ENCODE peak calls at places on chromosomes 3 and 15, in four cellular contexts. K, N, Z and F are unnamed samples.

GRCh38 chr3:27138562-27138961 is 230.6 kb downstream of the NEK10 start:
- DNase-seq in K (no peak), Z (no peak), N (no peak), F (no peak)

GRCh38 chr3:127033786-127034185 is 50.9 kb downstream of the PLXNA1 start:
- DNase-seq in Z (no peak), N (no peak), K (no peak), F (peak; percentile 56)

GRCh38 chr3:64815195-64815627 is 127.4 kb upstream of the ADAMTS9 start:
- DNase-seq in K (no peak), Z (peak; percentile 64), N (no peak), F (no peak)

GRCh38 chr3:153688541-153689120 is 432.6 kb upstream of the ARHGEF26 start:
- DNase-seq in K (no peak), Z (no peak), N (no peak), F (no peak)

GRCh38 chr3:141454906-141455602 is 31.8 kb upstream of the RASA2 start:
- DNase-seq in K (no peak), N (peak; percentile 54), Z (peak; percentile 86), F (no peak)

GRCh38 chr15:101187820-101188516 is 63.9 kb downstream of the CHSY1 start:
- DNase-seq in N (no peak), K (no peak), Z (peak; percentile 97), F (no peak)

GRCh38 chr3:18189651-18190050 is 235.5 kb downstream of the SATB1 start:
- DNase-seq in Z (peak; percentile 81), N (no peak), K (no peak), F (no peak)

GRCh38 chr3:59210260-59210659 is 160.4 kb upstream of the CFAP20DC start:
- DNase-seq in Z (no peak), N (no peak), K (no peak), F (no peak)

GRCh38 chr3:149449799-149450198 is 24.7 kb upstream of the TM4SF4 start:
- DNase-seq in K (no peak), N (no peak), Z (no peak), F (no peak)

GRCh38 chr15:73284073-73284472 is 84.7 kb downstream of the HCN4 start:
- DNase-seq in K (no peak), Z (peak; percentile 54), N (no peak), F (no peak)

GRCh38 chr15:70314018-70314354 is 216.3 kb upstream of the TLE3 start:
- DNase-seq in N (no peak), Z (no peak), K (no peak), F (no peak)

GRCh38 chr3:127486337-127486944 is 104.1 kb downstream of the TPRA1 start:
- DNase-seq in Z (no peak), K (no peak), N (no peak), F (no peak)

GRCh38 chr15:90035835-90036220 is 34.7 kb downstream of the ZNF710 start:
- DNase-seq in Z (no peak), N (no peak), K (no peak), F (no peak)

GRCh38 chr3:182220013-182220412 is 508.3 kb downstream of the SOX2 start:
- DNase-seq in N (no peak), Z (no peak), K (no peak), F (no peak)

GRCh38 chr3:6416049-6416661 is 444.8 kb upstream of the GRM7 start:
- DNase-seq in K (no peak), N (no peak), Z (no peak), F (no peak)

GRCh38 chr3:191707817-191708216 is 246.9 kb downstream of the PYDC2 start:
- DNase-seq in K (no peak), Z (no peak), N (no peak), F (no peak)

GRCh38 chr3:13638927-13639326 is 90.0 kb downstream of the FBLN2 start:
- DNase-seq in N (no peak), K (no peak), Z (peak; percentile 20), F (no peak)

GRCh38 chr3:15452156-15452555 is 24.8 kb downstream of the EAF1 start:
- DNase-seq in K (no peak), Z (no peak), N (no peak), F (no peak)

GRCh38 chr3:72830452-72831217 is 17.6 kb downstream of the SHQ1 start:
- DNase-seq in N (no peak), K (no peak), Z (peak; percentile 56), F (no peak)

GRCh38 chr3:20185364-20185732 is 658 bp downstream of the SGO1 start:
- DNase-seq in Z (peak; percentile 29), N (no peak), K (peak; percentile 19), F (no peak)

GRCh38 chr3:190097025-190097424 is 23.7 kb downstream of the P3H2 start:
- DNase-seq in N (no peak), K (no peak), Z (no peak), F (no peak)

DNA sequence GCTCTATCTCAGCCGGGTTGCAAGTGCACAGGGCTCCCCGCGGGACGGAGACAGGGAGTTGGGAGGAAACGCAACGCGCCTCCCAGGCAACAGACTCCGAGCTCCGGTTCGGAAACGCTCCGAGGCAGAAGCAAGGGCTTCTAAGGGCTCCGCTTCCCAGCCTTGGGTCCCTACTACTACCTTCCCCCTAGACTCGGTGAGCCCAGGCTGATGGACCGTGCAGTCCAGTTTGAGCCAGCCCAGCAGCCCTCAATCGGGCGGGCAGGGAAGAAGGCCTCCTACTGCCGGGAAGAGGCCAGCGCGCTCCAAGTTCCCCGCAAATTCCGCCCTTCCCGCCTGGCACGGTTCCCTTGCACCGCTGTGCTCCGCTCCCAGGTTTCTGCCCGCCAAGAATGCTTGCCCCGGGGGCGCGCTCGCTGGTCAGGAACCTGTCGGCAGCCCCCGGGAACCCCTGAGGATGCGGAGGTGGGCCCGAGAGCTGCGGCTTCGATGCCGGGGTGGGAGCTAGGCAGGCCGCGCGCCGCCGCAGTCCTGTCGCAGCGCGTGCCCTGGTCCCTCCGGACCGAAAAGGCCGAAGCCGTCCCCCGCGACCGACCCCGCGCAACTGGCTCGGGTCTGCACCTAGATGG is 728 bp downstream of the TRANK1 start:
- DNase-seq in N (peak; percentile 54), Z (peak; percentile 67), K (peak; percentile 67), F (peak; percentile 84)
- H3K9ac ChIP-seq in N (peak overlapping the region; percentile 95), Z (peak overlapping the region; percentile 74), K (peak overlapping the region; percentile 55), F (peak overlapping the region; percentile 75)

GRCh38 chr3:194877311-194878119 is 191.8 kb downstream of the FAM43A start:
- DNase-seq in N (no peak), K (no peak), Z (no peak), F (no peak)
- H3K9me3 ChIP-seq in N (no peaks in the 10 kb centered on the region), K (no peaks in the 10 kb centered on the region), Z (no peaks in the 10 kb centered on the region), F (no peaks in the 10 kb centered on the region)

GRCh38 chr15:21260966-21261395 is 179.3 kb downstream of the POTEB3 start:
- DNase-seq in Z (no peak), K (no peak), N (no peak), F (peak; percentile 76)
- H3K9ac ChIP-seq in Z (no peak overlapping the region), K (no peak overlapping the region), N (no peak overlapping the region), F (no peak overlapping the region)

DNA sequence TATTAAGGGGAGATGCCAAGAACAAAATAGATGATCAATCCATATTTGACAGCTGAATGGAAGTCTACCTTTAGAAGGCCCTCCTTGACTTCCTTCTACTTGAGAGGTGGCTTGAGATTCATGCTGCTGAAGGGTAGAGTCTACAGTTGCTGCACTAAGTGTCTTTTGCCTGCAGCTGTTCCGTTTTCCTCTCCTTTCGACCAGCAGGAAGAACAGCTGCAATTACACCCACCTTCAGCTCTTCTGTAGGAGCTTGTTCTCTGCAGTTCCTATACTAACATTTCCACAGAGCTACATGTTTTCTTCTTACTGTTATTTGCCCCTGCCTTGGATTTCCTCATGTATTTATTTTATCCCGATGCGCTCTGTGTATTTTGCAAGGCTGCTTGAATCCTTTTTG is 79.1 kb downstream of the ARRDC4 start:
- DNase-seq in N (no peak), K (no peak), Z (no peak), F (no peak)
- H3K9me3 ChIP-seq in N (no peaks in the 10 kb centered on the region), K (no peaks in the 10 kb centered on the region), Z (no peaks in the 10 kb centered on the region), F (no peaks in the 10 kb centered on the region)

GRCh38 chr15:50051811-50052419 is 67.1 kb downstream of the ATP8B4 start:
- DNase-seq in K (peak; percentile 61), Z (peak; percentile 93), N (peak; percentile 48), F (no peak)
- H3K9ac ChIP-seq in K (no peak overlapping the region), Z (no peak overlapping the region), N (no peak overlapping the region), F (no peak overlapping the region)

GRCh38 chr3:76438971-76439370 is 600.9 kb upstream of the ROBO2 start:
- DNase-seq in Z (peak; percentile 60), K (no peak), N (no peak), F (no peak)

GRCh38 chr3:76436895-76437294 is 603.0 kb upstream of the ROBO2 start:
- DNase-seq in Z (peak; percentile 83), N (no peak), K (no peak), F (no peak)

GRCh38 chr3:76442374-76442915 is 597.5 kb upstream of the ROBO2 start:
- DNase-seq in Z (no peak), N (no peak), K (no peak), F (no peak)
- H3K9me3 ChIP-seq in Z (no peaks in the 10 kb centered on the region), N (no peaks in the 10 kb centered on the region), K (no peaks in the 10 kb centered on the region), F (no peaks in the 10 kb centered on the region)

GRCh38 chr3:12574656-12575055 is 17.8 kb downstream of the MKRN2 start:
- DNase-seq in K (no peak), N (no peak), Z (peak; percentile 46), F (no peak)
- H3K9ac ChIP-seq in K (no peak overlapping the region), N (peak overlapping the region; percentile 24), Z (no peak overlapping the region), F (no peak overlapping the region)

DNA sequence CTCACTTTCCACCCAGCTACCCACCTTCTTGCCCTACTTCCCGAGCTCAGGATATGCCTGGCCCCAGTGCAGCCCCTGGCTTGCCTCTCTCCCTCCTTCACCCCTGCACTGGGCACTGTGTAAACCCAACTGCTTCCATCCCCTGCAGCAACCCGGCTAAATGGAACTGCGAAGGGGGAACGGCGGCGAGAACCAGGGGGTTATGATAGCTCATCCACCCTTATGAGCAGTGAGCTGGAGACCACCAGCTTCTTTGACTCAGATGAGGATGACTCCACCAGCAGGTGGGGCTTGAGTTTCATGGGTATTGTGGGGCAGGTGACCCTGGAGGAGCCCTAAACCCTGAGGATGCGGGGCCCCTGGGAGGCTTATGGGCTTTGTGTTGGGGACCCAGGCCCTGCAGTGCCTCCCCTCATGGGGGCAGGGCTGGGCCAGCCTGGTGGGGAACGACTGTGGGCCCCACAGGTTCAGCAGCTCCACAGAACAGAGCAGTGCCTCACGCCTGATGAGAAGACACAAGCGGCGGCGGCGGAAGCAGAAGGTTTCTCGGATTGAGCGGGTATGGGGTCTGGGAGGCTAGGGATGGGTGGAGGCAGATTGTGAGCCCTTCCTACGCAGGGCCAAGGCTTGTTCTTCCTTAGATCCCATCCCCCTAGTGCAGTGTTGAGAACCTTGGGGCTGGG is 9.6 kb downstream of the DVL3 start:
- DNase-seq in Z (no peak), N (no peak), K (no peak), F (no peak)
- H3K9me3 ChIP-seq in Z (no peaks in the 10 kb centered on the region), N (no peaks in the 10 kb centered on the region), K (no peaks in the 10 kb centered on the region), F (no peaks in the 10 kb centered on the region)

DNA sequence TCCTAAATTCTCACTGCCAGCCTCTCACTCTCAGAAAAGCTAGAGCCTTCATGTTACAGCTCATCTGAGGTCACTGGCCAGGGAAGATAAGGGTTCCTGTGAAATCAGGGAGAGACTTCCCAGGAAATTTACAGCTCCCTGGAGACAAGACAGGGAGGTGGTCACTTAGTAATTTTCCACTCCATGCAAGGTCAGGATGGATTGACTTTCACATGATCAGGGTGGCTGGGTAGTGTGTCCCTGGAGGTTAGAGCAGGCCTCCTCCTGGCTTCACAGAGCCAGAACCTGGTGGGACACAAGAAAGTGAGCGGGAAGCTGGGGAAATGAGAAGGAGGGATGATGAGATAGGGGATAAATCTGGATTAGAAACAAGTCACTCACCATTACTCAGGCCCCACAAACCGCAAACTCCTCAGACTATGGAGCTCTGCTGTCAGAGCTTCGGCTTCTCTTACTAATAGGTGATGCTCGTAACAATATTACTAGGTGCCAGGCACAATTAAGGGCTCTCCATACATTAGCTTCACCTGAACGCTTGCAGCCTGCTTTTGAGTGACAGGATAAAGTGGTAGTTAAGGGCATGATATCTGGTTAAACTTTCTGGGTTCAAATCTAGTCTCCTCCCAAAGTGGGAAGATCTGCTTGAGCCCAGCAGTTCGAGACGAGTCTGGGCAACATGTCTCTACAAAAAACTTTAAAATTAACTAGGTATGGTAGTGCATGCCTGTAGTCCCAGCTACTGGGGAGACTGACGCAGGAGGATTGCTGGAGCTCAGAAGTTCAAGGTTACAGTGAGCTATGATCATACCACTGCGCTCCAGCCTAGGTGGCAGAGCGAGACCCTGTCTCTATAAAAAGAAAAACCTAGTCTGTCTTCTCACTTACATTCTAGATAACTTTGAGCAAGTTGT is 24.9 kb downstream of the DUOX2 start:
- DNase-seq in Z (no peak), N (no peak), K (no peak), F (no peak)
- H3K9ac ChIP-seq in Z (no peak overlapping the region), N (no peak overlapping the region), K (no peak overlapping the region), F (no peak overlapping the region)